ENCODE peak calls at places on chromosome 7, in five cellular contexts. One of them, this sample, is unnamed.

GRCh38 chr7:18974803-18975202 is 142.6 kb downstream of the TWIST1 start:
- DNase-seq in epithelial cell of esophagus: peak; percentile 92
- DNase-seq in GM06990: no peak
- DNase-seq in KBM-7: no peak
- DNase-seq in heart left ventricle: no peak
- DNase-seq in this sample: no peak

GRCh38 chr7:83814480-83814879 is 165.5 kb upstream of the SEMA3E start:
- DNase-seq in epithelial cell of esophagus: no peak
- DNase-seq in GM06990: no peak
- DNase-seq in KBM-7: no peak
- DNase-seq in heart left ventricle: no peak
- DNase-seq in this sample: no peak

GRCh38 chr7:151575471-151575870 is 55.8 kb upstream of the RHEB start:
- DNase-seq in epithelial cell of esophagus: no peak
- DNase-seq in GM06990: no peak
- DNase-seq in KBM-7: no peak
- DNase-seq in heart left ventricle: no peak
- DNase-seq in this sample: no peak

GRCh38 chr7:55020481-55020871 is 1.7 kb downstream of the EGFR start:
- DNase-seq in epithelial cell of esophagus: peak; percentile 97
- DNase-seq in GM06990: no peak
- DNase-seq in KBM-7: no peak
- DNase-seq in heart left ventricle: no peak
- DNase-seq in this sample: no peak

GRCh38 chr7:31073486-31074383 is 21.6 kb downstream of the ADCYAP1R1 start:
- DNase-seq in epithelial cell of esophagus: peak; percentile 11
- DNase-seq in GM06990: no peak
- DNase-seq in KBM-7: no peak
- DNase-seq in heart left ventricle: peak; percentile 43
- DNase-seq in this sample: no peak

GRCh38 chr7:130371059-130371458 is 9.2 kb upstream of the CPA1 start:
- DNase-seq in epithelial cell of esophagus: peak; percentile 65
- DNase-seq in GM06990: no peak
- DNase-seq in KBM-7: no peak
- DNase-seq in heart left ventricle: no peak
- DNase-seq in this sample: no peak

GRCh38 chr7:104038136-104038535 is 48.7 kb upstream of the RELN start:
- DNase-seq in epithelial cell of esophagus: no peak
- DNase-seq in GM06990: no peak
- DNase-seq in KBM-7: no peak
- DNase-seq in heart left ventricle: no peak
- DNase-seq in this sample: no peak

GRCh38 chr7:1532456-1533254 is 2.2 kb downstream of the MAFK start:
- DNase-seq in epithelial cell of esophagus: peak; percentile 96
- DNase-seq in GM06990: peak; percentile 36
- DNase-seq in KBM-7: peak; percentile 96
- DNase-seq in heart left ventricle: peak; percentile 83
- DNase-seq in this sample: no peak

GRCh38 chr7:135837675-135838074 is 89.1 kb upstream of the FAM180A start:
- DNase-seq in epithelial cell of esophagus: no peak
- DNase-seq in GM06990: no peak
- DNase-seq in KBM-7: no peak
- DNase-seq in heart left ventricle: no peak
- DNase-seq in this sample: no peak

GRCh38 chr7:18086165-18087030 is 58.8 kb upstream of the PRPS1L1 start:
- DNase-seq in epithelial cell of esophagus: peak; percentile 13
- DNase-seq in GM06990: peak; percentile 17
- DNase-seq in KBM-7: peak; percentile 25
- DNase-seq in heart left ventricle: peak; percentile 70
- DNase-seq in this sample: no peak

GRCh38 chr7:80740778-80741545 is 102.5 kb downstream of the CD36 start:
- DNase-seq in epithelial cell of esophagus: no peak
- DNase-seq in GM06990: no peak
- DNase-seq in KBM-7: no peak
- DNase-seq in heart left ventricle: no peak
- DNase-seq in this sample: no peak

GRCh38 chr7:40822861-40823260 is 688.1 kb downstream of the SUGCT start:
- DNase-seq in epithelial cell of esophagus: no peak
- DNase-seq in GM06990: no peak
- DNase-seq in KBM-7: no peak
- DNase-seq in heart left ventricle: no peak
- DNase-seq in this sample: no peak

GRCh38 chr7:156616269-156617202 is 24.0 kb upstream of the RNF32 start:
- DNase-seq in epithelial cell of esophagus: no peak
- DNase-seq in GM06990: no peak
- DNase-seq in KBM-7: no peak
- DNase-seq in heart left ventricle: no peak
- DNase-seq in this sample: no peak

GRCh38 chr7:128937647-128938523 is at the start of gene IRF5:
- DNase-seq in epithelial cell of esophagus: peak; percentile 48
- DNase-seq in GM06990: peak; percentile 83
- DNase-seq in KBM-7: no peak
- DNase-seq in heart left ventricle: peak; percentile 50
- DNase-seq in this sample: no peak

GRCh38 chr7:105304040-105304895 is 84.5 kb downstream of the SRPK2 start:
- DNase-seq in epithelial cell of esophagus: peak; percentile 62
- DNase-seq in GM06990: peak; percentile 32
- DNase-seq in KBM-7: no peak
- DNase-seq in heart left ventricle: no peak
- DNase-seq in this sample: no peak

GRCh38 chr7:150357277-150357676 is 11.3 kb upstream of the REPIN1 start:
- DNase-seq in epithelial cell of esophagus: no peak
- DNase-seq in GM06990: peak; percentile 46
- DNase-seq in KBM-7: peak; percentile 90
- DNase-seq in heart left ventricle: no peak
- DNase-seq in this sample: no peak

GRCh38 chr7:38502289-38502688 is 128.9 kb downstream of the AMPH start:
- DNase-seq in epithelial cell of esophagus: peak; percentile 7
- DNase-seq in GM06990: no peak
- DNase-seq in KBM-7: no peak
- DNase-seq in heart left ventricle: no peak
- DNase-seq in this sample: no peak

GRCh38 chr7:36019966-36020365 is 133.1 kb upstream of the EEPD1 start:
- DNase-seq in epithelial cell of esophagus: no peak
- DNase-seq in GM06990: no peak
- DNase-seq in KBM-7: no peak
- DNase-seq in heart left ventricle: no peak
- DNase-seq in this sample: no peak

GRCh38 chr7:101725911-101726310 is 91.5 kb upstream of the CUX1 start:
- DNase-seq in epithelial cell of esophagus: no peak
- DNase-seq in GM06990: no peak
- DNase-seq in KBM-7: no peak
- DNase-seq in heart left ventricle: no peak
- DNase-seq in this sample: no peak

GRCh38 chr7:51007708-51008505 is 225.2 kb upstream of the GRB10 start:
- DNase-seq in epithelial cell of esophagus: no peak
- DNase-seq in GM06990: no peak
- DNase-seq in KBM-7: no peak
- DNase-seq in heart left ventricle: no peak
- DNase-seq in this sample: no peak

GRCh38 chr7:37409456-37409855 is 39.2 kb downstream of the ELMO1 start:
- DNase-seq in epithelial cell of esophagus: no peak
- DNase-seq in GM06990: no peak
- DNase-seq in KBM-7: no peak
- DNase-seq in heart left ventricle: no peak
- DNase-seq in this sample: no peak

GRCh38 chr7:133512560-133512959 is 259.7 kb downstream of the EXOC4 start:
- DNase-seq in epithelial cell of esophagus: peak; percentile 89
- DNase-seq in GM06990: no peak
- DNase-seq in KBM-7: no peak
- DNase-seq in heart left ventricle: no peak
- DNase-seq in this sample: no peak

GRCh38 chr7:17680026-17680425 is 260.3 kb downstream of the SNX13 start:
- DNase-seq in epithelial cell of esophagus: peak; percentile 93
- DNase-seq in GM06990: no peak
- DNase-seq in KBM-7: no peak
- DNase-seq in heart left ventricle: peak; percentile 57
- DNase-seq in this sample: no peak

GRCh38 chr7:64636386-64636785 is 29.5 kb upstream of the ZNF107 start:
- DNase-seq in epithelial cell of esophagus: no peak
- DNase-seq in GM06990: no peak
- DNase-seq in KBM-7: peak; percentile 20
- DNase-seq in heart left ventricle: no peak
- DNase-seq in this sample: no peak

GRCh38 chr7:17304926-17305325 is 6.5 kb downstream of the AHR start:
- DNase-seq in epithelial cell of esophagus: peak; percentile 95
- DNase-seq in GM06990: peak; percentile 7
- DNase-seq in KBM-7: peak; percentile 51
- DNase-seq in heart left ventricle: no peak
- DNase-seq in this sample: no peak

GRCh38 chr7:126411032-126411820 is 841.5 kb downstream of the GRM8 start:
- DNase-seq in epithelial cell of esophagus: no peak
- DNase-seq in GM06990: no peak
- DNase-seq in KBM-7: no peak
- DNase-seq in heart left ventricle: no peak
- DNase-seq in this sample: no peak

GRCh38 chr7:117193564-117193963 is 129.3 kb downstream of the WNT2 start:
- DNase-seq in epithelial cell of esophagus: no peak
- DNase-seq in GM06990: no peak
- DNase-seq in KBM-7: no peak
- DNase-seq in heart left ventricle: no peak
- DNase-seq in this sample: no peak

GRCh38 chr7:33923440-33924229 is 18.3 kb downstream of the BMPER start:
- DNase-seq in epithelial cell of esophagus: no peak
- DNase-seq in GM06990: no peak
- DNase-seq in KBM-7: no peak
- DNase-seq in heart left ventricle: no peak
- DNase-seq in this sample: no peak

GRCh38 chr7:107971613-107972012 is 31.3 kb downstream of the LAMB1 start:
- DNase-seq in epithelial cell of esophagus: peak; percentile 64
- DNase-seq in GM06990: no peak
- DNase-seq in KBM-7: peak; percentile 69
- DNase-seq in heart left ventricle: peak; percentile 79
- DNase-seq in this sample: no peak

GRCh38 chr7:3075441-3075840 is 31.8 kb upstream of the CARD11 start:
- DNase-seq in epithelial cell of esophagus: no peak
- DNase-seq in GM06990: no peak
- DNase-seq in KBM-7: no peak
- DNase-seq in heart left ventricle: no peak
- DNase-seq in this sample: no peak

GRCh38 chr7:79436378-79436777 is 17.1 kb downstream of the MAGI2 start:
- DNase-seq in epithelial cell of esophagus: peak; percentile 6
- DNase-seq in GM06990: no peak
- DNase-seq in KBM-7: no peak
- DNase-seq in heart left ventricle: no peak
- DNase-seq in this sample: no peak

GRCh38 chr7:139426258-139427028 is 57.0 kb downstream of the KLRG2 start:
- DNase-seq in epithelial cell of esophagus: peak; percentile 65
- DNase-seq in GM06990: no peak
- DNase-seq in KBM-7: no peak
- DNase-seq in heart left ventricle: no peak
- DNase-seq in this sample: no peak

GRCh38 chr7:138555684-138556083 is 95.6 kb downstream of the TRIM24 start:
- DNase-seq in epithelial cell of esophagus: no peak
- DNase-seq in GM06990: no peak
- DNase-seq in KBM-7: no peak
- DNase-seq in heart left ventricle: no peak
- DNase-seq in this sample: no peak

GRCh38 chr7:24199978-24200377 is 84.0 kb upstream of the NPY start:
- DNase-seq in epithelial cell of esophagus: no peak
- DNase-seq in GM06990: no peak
- DNase-seq in KBM-7: no peak
- DNase-seq in heart left ventricle: no peak
- DNase-seq in this sample: no peak

GRCh38 chr7:16978358-16979244 is 96.8 kb upstream of the AGR3 start:
- DNase-seq in epithelial cell of esophagus: peak; percentile 81
- DNase-seq in GM06990: no peak
- DNase-seq in KBM-7: no peak
- DNase-seq in heart left ventricle: no peak
- DNase-seq in this sample: no peak

GRCh38 chr7:17147409-17147808 is 151.0 kb upstream of the AHR start:
- DNase-seq in epithelial cell of esophagus: no peak
- DNase-seq in GM06990: no peak
- DNase-seq in KBM-7: no peak
- DNase-seq in heart left ventricle: no peak
- DNase-seq in this sample: no peak

GRCh38 chr7:82288769-82289535 is 154.6 kb downstream of the CACNA2D1 start:
- DNase-seq in epithelial cell of esophagus: no peak
- DNase-seq in GM06990: no peak
- DNase-seq in KBM-7: no peak
- DNase-seq in heart left ventricle: no peak
- DNase-seq in this sample: no peak